ENCODE peak calls at places on chromosomes 12 and 14, in eight cellular contexts. One of them, this sample, is unnamed.

GRCh38 chr12:17239874-17240273 is 633.9 kb upstream of the LMO3 start:
- DNase-seq in fibroblast of the conjunctiva: no peak
- DNase-seq in ecto neural progenitor cell: no peak
- DNase-seq in germinal center: no peak
- DNase-seq in NCI-H2107: no peak
- DNase-seq in T-helper 9 cell: no peak
- DNase-seq in HT1080: no peak
- DNase-seq in stimulated activated naive CD4-positive, alpha-beta T cell: no peak
- DNase-seq in this sample: no peak

GRCh38 chr12:14955876-14956811 is 5.3 kb downstream of the ARHGDIB start:
- DNase-seq in fibroblast of the conjunctiva: no peak
- DNase-seq in ecto neural progenitor cell: no peak
- DNase-seq in germinal center: no peak
- DNase-seq in NCI-H2107: no peak
- DNase-seq in T-helper 9 cell: no peak
- DNase-seq in HT1080: no peak
- DNase-seq in stimulated activated naive CD4-positive, alpha-beta T cell: no peak
- DNase-seq in this sample: no peak

GRCh38 chr12:67331123-67331522 is 62.0 kb downstream of the CAND1 start:
- DNase-seq in fibroblast of the conjunctiva: no peak
- DNase-seq in ecto neural progenitor cell: no peak
- DNase-seq in germinal center: no peak
- DNase-seq in NCI-H2107: no peak
- DNase-seq in T-helper 9 cell: no peak
- DNase-seq in HT1080: no peak
- DNase-seq in stimulated activated naive CD4-positive, alpha-beta T cell: no peak
- DNase-seq in this sample: no peak

GRCh38 chr14:54804720-54805060 is 97.9 kb downstream of the GCH1 start:
- DNase-seq in fibroblast of the conjunctiva: no peak
- DNase-seq in ecto neural progenitor cell: peak
- DNase-seq in germinal center: no peak
- DNase-seq in NCI-H2107: no peak
- DNase-seq in T-helper 9 cell: no peak
- DNase-seq in HT1080: no peak
- DNase-seq in stimulated activated naive CD4-positive, alpha-beta T cell: no peak
- DNase-seq in this sample: peak

GRCh38 chr14:51342226-51342625 is 102.2 kb downstream of the TMX1 start:
- DNase-seq in fibroblast of the conjunctiva: no peak
- DNase-seq in ecto neural progenitor cell: no peak
- DNase-seq in germinal center: no peak
- DNase-seq in NCI-H2107: no peak
- DNase-seq in T-helper 9 cell: no peak
- DNase-seq in HT1080: peak
- DNase-seq in stimulated activated naive CD4-positive, alpha-beta T cell: no peak
- DNase-seq in this sample: no peak

GRCh38 chr12:107635139-107635538 is 50.5 kb upstream of the PWP1 start:
- DNase-seq in fibroblast of the conjunctiva: no peak
- DNase-seq in ecto neural progenitor cell: no peak
- DNase-seq in germinal center: no peak
- DNase-seq in NCI-H2107: no peak
- DNase-seq in T-helper 9 cell: no peak
- DNase-seq in HT1080: no peak
- DNase-seq in stimulated activated naive CD4-positive, alpha-beta T cell: no peak
- DNase-seq in this sample: peak

GRCh38 chr14:99273724-99274345 is 1.8 kb upstream of the BCL11B start:
- DNase-seq in fibroblast of the conjunctiva: no peak
- DNase-seq in ecto neural progenitor cell: no peak
- DNase-seq in germinal center: no peak
- DNase-seq in NCI-H2107: no peak
- DNase-seq in T-helper 9 cell: no peak
- DNase-seq in HT1080: no peak
- DNase-seq in stimulated activated naive CD4-positive, alpha-beta T cell: no peak
- DNase-seq in this sample: peak

GRCh38 chr12:116133149-116133548 is 144.3 kb downstream of the MED13L start:
- DNase-seq in fibroblast of the conjunctiva: no peak
- DNase-seq in ecto neural progenitor cell: no peak
- DNase-seq in germinal center: no peak
- DNase-seq in NCI-H2107: no peak
- DNase-seq in T-helper 9 cell: no peak
- DNase-seq in HT1080: no peak
- DNase-seq in stimulated activated naive CD4-positive, alpha-beta T cell: no peak
- DNase-seq in this sample: no peak

GRCh38 chr12:76264617-76265016 is 83.6 kb downstream of the BBS10 start:
- DNase-seq in fibroblast of the conjunctiva: no peak
- DNase-seq in ecto neural progenitor cell: no peak
- DNase-seq in germinal center: no peak
- DNase-seq in NCI-H2107: no peak
- DNase-seq in T-helper 9 cell: no peak
- DNase-seq in HT1080: no peak
- DNase-seq in stimulated activated naive CD4-positive, alpha-beta T cell: no peak
- DNase-seq in this sample: no peak

GRCh38 chr14:73712540-73713141 is 1.5 kb downstream of the PNMA1 start:
- DNase-seq in fibroblast of the conjunctiva: no peak
- DNase-seq in ecto neural progenitor cell: no peak
- DNase-seq in germinal center: no peak
- DNase-seq in NCI-H2107: peak
- DNase-seq in T-helper 9 cell: no peak
- DNase-seq in HT1080: no peak
- DNase-seq in stimulated activated naive CD4-positive, alpha-beta T cell: no peak
- DNase-seq in this sample: peak

GRCh38 chr14:59314019-59314608 is 125.6 kb downstream of the DAAM1 start:
- DNase-seq in fibroblast of the conjunctiva: no peak
- DNase-seq in ecto neural progenitor cell: no peak
- DNase-seq in germinal center: no peak
- DNase-seq in NCI-H2107: no peak
- DNase-seq in T-helper 9 cell: no peak
- DNase-seq in HT1080: no peak
- DNase-seq in stimulated activated naive CD4-positive, alpha-beta T cell: no peak
- DNase-seq in this sample: no peak

GRCh38 chr12:3107071-3107583 is 29.9 kb downstream of the TSPAN9 start:
- DNase-seq in fibroblast of the conjunctiva: no peak
- DNase-seq in ecto neural progenitor cell: no peak
- DNase-seq in germinal center: no peak
- DNase-seq in NCI-H2107: no peak
- DNase-seq in T-helper 9 cell: no peak
- DNase-seq in HT1080: peak
- DNase-seq in stimulated activated naive CD4-positive, alpha-beta T cell: no peak
- DNase-seq in this sample: peak

This sample was measured in islet precursor cell.